ENCODE peak calls at places on chromosomes 5 and 9, in seven cellular contexts. S is mesendoderm, F is neuronal stem cell, I is H1, Z is trophoblast cell, K is H9, B is IMR-90. N is an unnamed sample.

GRCh38 chr5:98750693-98751092 is 22.8 kb upstream of the RGMB start:
- DNase-seq in S (peak), F (no peak), I (peak), Z (no peak), K (peak), B (no peak), N (peak)

GRCh38 chr5:33362915-33363314 is 77.8 kb upstream of the TARS1 start:
- DNase-seq in S (peak), F (no peak), I (no peak), Z (no peak), K (peak), B (peak), N (peak)

GRCh38 chr9:15873573-15874177 is 320.8 kb downstream of the CCDC171 start:
- DNase-seq in S (peak), F (peak), I (no peak), Z (no peak), K (no peak), B (peak), N (peak)

GRCh38 chr5:106269252-106269843 is 1401.4 kb downstream of the EFNA5 start:
- DNase-seq in S (peak), F (no peak), I (no peak), Z (no peak), K (no peak), B (peak), N (peak)

GRCh38 chr5:126446498-126447224 is 23.5 kb downstream of the GRAMD2B start:
- DNase-seq in S (no peak), F (no peak), I (no peak), Z (peak), K (no peak), B (peak), N (peak)

GRCh38 chr5:141914797-141915196 is 8.9 kb upstream of the DELE1 start:
- DNase-seq in S (no peak), F (no peak), I (no peak), Z (no peak), K (no peak), B (no peak), N (no peak)

GRCh38 chr5:26295541-26295940 is 742.8 kb downstream of the CDH9 start:
- DNase-seq in S (peak), F (no peak), I (no peak), Z (no peak), K (no peak), B (no peak), N (no peak)

GRCh38 chr5:35456506-35456905 is 161.2 kb upstream of the SPEF2 start:
- DNase-seq in S (no peak), F (no peak), I (no peak), Z (peak), K (no peak), B (no peak), N (no peak)

GRCh38 chr5:67402526-67402925 is 205.9 kb upstream of the CD180 start:
- DNase-seq in S (no peak), F (no peak), I (no peak), Z (no peak), K (no peak), B (no peak), N (no peak)

GRCh38 chr5:36638056-36638455 is 31.6 kb downstream of the SLC1A3 start:
- DNase-seq in S (peak), F (no peak), I (no peak), Z (peak), K (no peak), B (no peak), N (no peak)

GRCh38 chr5:130166839-130167490 is 262.7 kb downstream of the CHSY3 start:
- DNase-seq in S (peak), F (no peak), I (peak), Z (no peak), K (peak), B (no peak), N (no peak)

GRCh38 chr9:70470050-70471015 is 55.9 kb upstream of the KLF9 start:
- DNase-seq in S (no peak), F (no peak), I (no peak), Z (no peak), K (no peak), B (no peak), N (peak)

GRCh38 chr5:158056426-158056825 is 197.5 kb upstream of the CLINT1 start:
- DNase-seq in S (no peak), F (no peak), I (no peak), Z (no peak), K (no peak), B (peak), N (no peak)

GRCh38 chr5:4000960-4001359 is 405.3 kb downstream of the IRX1 start:
- DNase-seq in S (no peak), F (no peak), I (no peak), Z (no peak), K (no peak), B (no peak), N (no peak)

GRCh38 chr5:42057254-42057690 is 132.2 kb downstream of the FBXO4 start:
- DNase-seq in S (peak), F (peak), I (peak), Z (peak), K (peak), B (peak), N (peak)

GRCh38 chr9:28365020-28365640 is 791.8 kb upstream of the C9orf72 start:
- DNase-seq in S (peak), F (peak), I (peak), Z (no peak), K (peak), B (no peak), N (peak)

GRCh38 chr9:97980479-97980803 is 2.7 kb upstream of the ANP32B start:
- DNase-seq in S (no peak), F (no peak), I (no peak), Z (no peak), K (no peak), B (no peak), N (no peak)

GRCh38 chr5:132473608-132474007 is 17.0 kb downstream of the IRF1 start:
- DNase-seq in S (no peak), F (no peak), I (no peak), Z (peak), K (no peak), B (no peak), N (no peak)

GRCh38 chr9:1619915-1620705 is 395.0 kb upstream of the SMARCA2 start:
- DNase-seq in S (peak), F (no peak), I (no peak), Z (peak), K (no peak), B (no peak), N (no peak)

GRCh38 chr9:79154806-79155205 is 417.0 kb upstream of the TLE4 start:
- DNase-seq in S (no peak), F (no peak), I (no peak), Z (no peak), K (no peak), B (peak), N (peak)

GRCh38 chr9:10045598-10045997 is 567.2 kb downstream of the PTPRD start:
- DNase-seq in S (peak), F (peak), I (no peak), Z (no peak), K (no peak), B (peak), N (peak)

GRCh38 chr9:93450817-93451761 is at the start of gene FAM120A:
- DNase-seq in S (peak), F (peak), I (peak), Z (peak), K (peak), B (peak), N (peak)

GRCh38 chr9:37220971-37221370 is 100.6 kb downstream of the ZCCHC7 start:
- DNase-seq in S (peak), F (no peak), I (no peak), Z (peak), K (no peak), B (peak), N (no peak)

GRCh38 chr5:41695920-41696582 is 174.2 kb downstream of the OXCT1 start:
- DNase-seq in S (peak), F (no peak), I (no peak), Z (no peak), K (peak), B (no peak), N (peak)

GRCh38 chr9:132114102-132114707 is 34.5 kb upstream of the MED27 start:
- DNase-seq in S (peak), F (peak), I (peak), Z (peak), K (peak), B (peak), N (peak)

GRCh38 chr9:103867886-103868285 is 226.2 kb upstream of the SMC2 start:
- DNase-seq in S (no peak), F (no peak), I (no peak), Z (no peak), K (no peak), B (no peak), N (no peak)

GRCh38 chr5:114296191-114296590 is 65.7 kb upstream of the KCNN2 start:
- DNase-seq in S (no peak), F (no peak), I (no peak), Z (no peak), K (no peak), B (peak), N (peak)

GRCh38 chr5:154202379-154203260 is 12.1 kb downstream of the GALNT10 start:
- DNase-seq in S (peak), F (no peak), I (no peak), Z (no peak), K (no peak), B (no peak), N (no peak)

GRCh38 chr5:18380729-18381362 is 746.6 kb downstream of the TAF11L14 start:
- DNase-seq in S (no peak), F (no peak), I (no peak), Z (no peak), K (no peak), B (no peak), N (no peak)
- H2AK5ac ChIP-seq in S (no peak), F (no peak), I (no peak), Z (no peak), K (no peak), B (no peak), N (no peak)

GRCh38 chr9:114348261-114348905 is 18.7 kb downstream of the ORM2 start:
- DNase-seq in S (no peak), F (no peak), I (no peak), Z (no peak), K (no peak), B (no peak), N (no peak)

GRCh38 chr9:114350636-114351396 is 21.1 kb downstream of the ORM2 start:
- DNase-seq in S (no peak), F (no peak), I (no peak), Z (no peak), K (no peak), B (no peak), N (no peak)

GRCh38 chr9:114347675-114348074 is 18.0 kb downstream of the ORM2 start:
- DNase-seq in S (no peak), F (no peak), I (no peak), Z (no peak), K (no peak), B (no peak), N (no peak)

GRCh38 chr9:114349713-114350480 is 20.2 kb downstream of the ORM2 start:
- DNase-seq in S (no peak), F (no peak), I (no peak), Z (no peak), K (no peak), B (no peak), N (no peak)

DNA sequence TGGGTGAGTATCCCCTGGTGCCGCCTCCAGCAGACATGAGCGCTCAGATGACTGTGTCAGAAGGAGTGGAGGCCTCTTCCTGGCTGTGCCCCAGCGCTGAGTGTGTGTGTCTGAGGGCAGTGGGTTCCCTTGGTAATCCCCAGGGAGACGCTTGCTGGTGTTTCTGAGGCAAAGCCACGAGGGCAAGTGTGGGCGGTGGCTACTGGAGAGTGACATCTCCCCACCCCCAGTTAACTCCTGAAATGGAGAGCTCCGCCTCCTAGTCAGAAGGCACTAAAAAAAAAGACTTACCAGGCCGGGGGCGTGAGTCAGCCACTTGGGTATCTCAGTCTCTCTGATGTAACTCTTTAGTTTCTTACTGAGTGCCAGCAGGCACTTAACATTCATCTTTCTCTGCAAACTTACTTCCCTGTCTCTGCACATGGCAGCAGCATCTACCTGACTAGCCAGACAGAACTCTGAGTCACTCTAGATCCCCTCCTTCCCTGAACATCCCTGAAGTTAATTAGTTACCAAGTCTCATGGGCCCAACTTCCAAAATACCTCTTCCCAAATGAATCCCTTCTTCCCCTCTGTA is 19.3 kb downstream of the ORM2 start:
- DNase-seq in S (peak), F (peak), I (peak), Z (peak), K (peak), B (peak), N (peak)
- H2BK120ac ChIP-seq in S (no peak), F (no peak), I (no peak), Z (peak), K (no peak), B (peak), N (no peak)

GRCh38 chr5:95237324-95237723 is 47.6 kb downstream of the MCTP1 start:
- DNase-seq in S (peak), F (no peak), I (no peak), Z (no peak), K (no peak), B (no peak), N (no peak)

GRCh38 chr5:95244479-95244878 is 40.4 kb downstream of the MCTP1 start:
- DNase-seq in S (no peak), F (no peak), I (no peak), Z (no peak), K (peak), B (no peak), N (no peak)

GRCh38 chr5:95238560-95239325 is 46.2 kb downstream of the MCTP1 start:
- DNase-seq in S (no peak), F (no peak), I (no peak), Z (peak), K (no peak), B (peak), N (peak)

GRCh38 chr5:95241635-95242034 is 43.3 kb downstream of the MCTP1 start:
- DNase-seq in S (no peak), F (no peak), I (no peak), Z (no peak), K (no peak), B (no peak), N (no peak)

DNA sequence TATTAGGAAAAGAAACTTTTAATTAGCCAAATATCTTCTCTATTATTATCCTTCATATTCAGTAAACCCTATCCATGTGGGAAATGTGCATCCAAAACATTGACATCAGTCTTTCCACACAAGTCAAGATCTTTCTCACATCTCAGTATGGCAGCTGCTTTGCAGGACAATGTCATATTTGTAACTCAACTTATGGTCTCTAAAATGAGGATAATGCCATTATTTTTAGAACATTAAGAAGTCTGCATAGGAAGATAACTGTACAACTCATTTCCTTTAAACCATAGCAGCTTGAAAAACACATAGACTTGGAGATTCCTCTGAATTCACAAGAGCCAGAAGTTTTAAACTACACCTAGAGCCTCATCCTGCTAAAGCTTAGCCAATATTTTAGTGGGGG is 43.7 kb downstream of the MCTP1 start:
- DNase-seq in S (no peak), F (no peak), I (no peak), Z (no peak), K (no peak), B (no peak), N (no peak)
- H2AK5ac ChIP-seq in S (no peak), F (no peak), I (no peak), Z (no peak), K (no peak), B (no peak), N (no peak)

DNA sequence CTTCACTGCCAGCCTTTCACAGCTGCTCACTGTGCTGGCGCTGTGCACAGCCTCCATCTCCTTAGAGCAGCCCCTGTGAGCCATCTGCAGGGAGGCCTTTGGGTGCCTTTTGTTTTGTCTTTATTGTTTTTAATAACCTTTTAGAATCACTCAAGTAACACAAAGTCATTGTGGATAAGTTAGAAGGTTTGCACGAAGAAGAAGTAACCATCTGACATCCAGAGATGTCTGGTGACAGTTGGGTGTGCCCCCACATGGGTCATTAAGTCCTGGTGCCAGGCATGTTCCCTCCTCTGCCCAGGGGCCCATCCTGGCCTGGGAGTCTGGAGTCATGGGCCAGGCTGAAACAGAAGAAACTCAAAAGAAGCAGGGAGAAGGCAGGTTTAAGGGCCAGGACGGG is 42.7 kb downstream of the NCS1 start:
- DNase-seq in S (no peak), F (no peak), I (no peak), Z (no peak), K (no peak), B (no peak), N (no peak)
- H2BK120ac ChIP-seq in S (no peak), F (no peak), I (no peak), Z (no peak), K (no peak), B (no peak), N (no peak)

DNA sequence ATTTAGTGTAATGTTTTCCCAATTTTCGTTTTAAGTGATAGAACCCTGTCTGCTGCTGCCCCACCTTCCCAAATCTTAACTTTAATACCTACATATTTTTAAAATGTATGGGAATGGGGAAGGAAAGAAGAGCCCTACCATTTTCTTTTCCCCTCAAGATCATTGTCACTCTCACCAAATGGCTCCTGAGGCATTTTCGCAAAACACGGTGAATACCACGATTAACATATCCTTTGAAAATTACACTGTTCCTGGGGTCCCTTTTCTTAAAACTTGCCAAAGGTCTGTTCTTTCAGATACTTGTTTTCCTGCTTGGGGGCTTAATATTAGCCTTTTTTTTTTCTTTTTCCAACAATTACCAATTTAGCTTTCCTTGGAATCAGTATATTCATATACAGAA is 36.1 kb downstream of the CERT1 start:
- DNase-seq in S (no peak), F (no peak), I (no peak), Z (no peak), K (no peak), B (no peak), N (no peak)
- H2AK5ac ChIP-seq in S (no peak), F (no peak), I (no peak), Z (no peak), K (no peak), B (no peak), N (no peak)

GRCh38 chr5:147956842-147957223 is 50.5 kb upstream of the C5orf46 start:
- DNase-seq in S (no peak), F (no peak), I (no peak), Z (no peak), K (no peak), B (no peak), N (no peak)
- H2BK120ac ChIP-seq in S (no peak), F (no peak), I (no peak), Z (no peak), K (no peak), B (no peak), N (no peak)

DNA sequence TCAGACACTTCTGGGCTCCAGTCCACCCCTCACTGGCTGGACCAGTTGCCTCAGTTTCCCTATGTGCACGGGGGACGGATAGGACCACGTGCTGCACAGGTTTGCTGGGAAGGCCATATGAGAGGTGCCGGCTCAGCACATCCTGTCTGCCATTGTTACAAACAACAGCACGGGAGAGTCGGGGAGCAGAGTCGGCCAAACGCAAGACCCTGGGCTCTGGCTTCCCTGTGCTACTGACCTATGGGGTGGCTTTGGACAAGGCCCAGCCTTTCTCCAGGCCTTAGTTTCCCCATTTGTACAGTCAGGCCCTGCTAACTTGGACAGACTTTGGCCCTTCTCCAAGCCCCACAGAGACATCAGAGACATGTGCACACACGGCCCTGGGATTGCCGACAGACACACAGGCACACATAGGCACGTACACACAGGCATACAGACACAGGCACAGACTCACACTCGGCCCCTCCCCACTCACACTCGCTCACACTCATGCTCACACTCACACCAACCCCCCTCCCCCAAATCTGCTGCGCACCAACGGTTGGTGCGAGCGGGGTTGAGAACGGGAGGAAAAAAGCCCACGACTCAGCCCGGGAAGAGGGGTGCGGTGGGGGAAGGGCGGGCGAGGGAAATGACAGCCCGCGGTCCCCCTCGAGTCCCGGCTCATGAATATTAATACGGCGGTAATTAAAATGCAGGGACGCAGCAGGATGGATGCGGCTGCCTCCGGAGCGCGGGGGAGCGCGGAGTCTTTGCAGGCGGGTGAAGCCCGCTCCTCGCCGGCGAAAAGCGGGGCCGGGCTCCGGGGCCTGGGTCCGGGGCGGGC is 133.0 kb downstream of the C9orf50 start:
- DNase-seq in S (no peak), F (no peak), I (no peak), Z (no peak), K (no peak), B (peak), N (peak)
- H2AK5ac ChIP-seq in S (peak), F (peak), I (peak), Z (peak), K (no peak), B (peak), N (peak)

DNA sequence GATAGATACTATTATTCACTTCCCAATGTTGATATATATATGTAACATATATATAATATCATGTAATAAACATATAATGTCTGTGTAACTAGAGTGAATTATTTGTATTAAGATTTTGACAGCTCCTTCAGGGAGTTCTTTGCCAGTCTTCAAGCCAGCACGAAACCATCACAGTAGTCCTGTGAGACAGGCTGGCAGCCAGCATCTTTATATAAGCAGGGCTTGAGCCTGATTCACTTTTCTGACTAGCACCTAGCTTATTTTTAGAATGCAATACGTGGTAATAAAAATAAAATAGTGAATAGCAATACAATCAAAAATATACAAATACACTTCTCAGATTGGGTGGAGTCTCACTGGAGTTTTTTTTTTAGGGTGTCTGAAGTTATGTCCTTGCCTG is 20.7 kb upstream of the GDA start:
- DNase-seq in S (no peak), F (no peak), I (no peak), Z (no peak), K (no peak), B (no peak), N (no peak)
- H2BK120ac ChIP-seq in S (no peak), F (no peak), I (no peak), Z (no peak), K (no peak), B (no peak), N (no peak)